ENCODE peak calls at places on chromosomes 2 and 18, in six cellular contexts. T is stimulated activated CD8-positive, alpha-beta memory T cell treated with anti-CD3 and anti-CD28 coated beads, Interleukin-15, amount 100 ng/mL, for 1 hour; P is HFF-Myc; W is MCF 10A; Q is lower lobe of right lung; H is effector memory CD8-positive, alpha-beta T cell. B is an unnamed sample.

GRCh38 chr2:84906108-84906899 is 848 bp downstream of the TMSB10 start:
- DNase-seq in T (no peak), P (no peak), W (no peak), Q (peak), H (peak), B (no peak)

GRCh38 chr2:30421551-30422436 is 25.3 kb upstream of the LCLAT1 start:
- DNase-seq in T (no peak), P (no peak), W (no peak), Q (no peak), H (no peak), B (no peak)

GRCh38 chr2:61421611-61422010 is 49.3 kb downstream of the USP34 start:
- DNase-seq in T (no peak), P (no peak), W (no peak), Q (no peak), H (peak), B (no peak)

GRCh38 chr2:57549642-57550102 is 496.9 kb upstream of the VRK2 start:
- DNase-seq in T (no peak), P (no peak), W (peak), Q (no peak), H (no peak), B (no peak)

GRCh38 chr2:191265311-191266170 is 20.3 kb downstream of the MYO1B start:
- DNase-seq in T (no peak), P (no peak), W (peak), Q (no peak), H (no peak), B (no peak)

GRCh38 chr18:48728204-48728833 is 189.5 kb downstream of the CTIF start:
- DNase-seq in T (no peak), P (peak), W (peak), Q (peak), H (no peak), B (no peak)

GRCh38 chr2:213175673-213176247 is 24.3 kb upstream of the IKZF2 start:
- DNase-seq in T (no peak), P (no peak), W (no peak), Q (no peak), H (no peak), B (no peak)

GRCh38 chr2:3492951-3493609 is 26.3 kb downstream of the ADI1 start:
- DNase-seq in T (no peak), P (no peak), W (peak), Q (no peak), H (no peak), B (no peak)

GRCh38 chr2:18380316-18380715 is 180.1 kb downstream of the RDH14 start:
- DNase-seq in T (no peak), P (no peak), W (no peak), Q (no peak), H (no peak), B (no peak)

B was measured in effector memory CD4-positive, alpha-beta T cell.